ENCODE peak calls at places on chromosomes 4 and X, in eight cellular contexts. I is neural progenitor cell; S is cardiac muscle cell; M is dorsolateral prefrontal cortex; H is stomach; P is trophoblast cell; D is heart left ventricle; G is CD8-positive, alpha-beta T cell. F is an unnamed sample.

GRCh38 chr4:170089274-170089742 is 448 bp downstream of the AADAT start:
- DNase-seq in M (no peak), P (peak), G (no peak), D (no peak), S (peak), H (no peak), I (peak), F (peak)

GRCh38 chr4:2954358-2955185 is 8.6 kb downstream of the NOP14 start:
- DNase-seq in M (no peak), P (no peak), S (no peak), D (no peak), G (peak), I (peak), H (no peak), F (peak)

GRCh38 chr4:186722856-186723206 is 825 bp downstream of the FAT1 start:
- DNase-seq in S (no peak), I (no peak), D (no peak), G (no peak), M (no peak), H (no peak), P (no peak), F (no peak)

GRCh38 chrX:139766545-139766983 is 58.6 kb upstream of the MCF2 start:
- DNase-seq in H (no peak), D (no peak), M (no peak), I (no peak), P (no peak), S (no peak), G (peak), F (no peak)

GRCh38 chr4:128574706-128575105 is 234.8 kb upstream of the JADE1 start:
- DNase-seq in S (peak), G (peak), H (peak), P (peak), D (no peak), M (peak), I (peak), F (peak)

GRCh38 chrX:387729-388128 is 1.0 kb upstream of the PPP2R3B start:
- DNase-seq in G (no peak), S (no peak), P (no peak), D (no peak), I (no peak), M (no peak), H (no peak), F (no peak)

GRCh38 chr4:113106076-113106475 is 56.6 kb downstream of the ANK2 start:
- DNase-seq in H (no peak), S (peak), P (no peak), M (no peak), D (no peak), G (no peak), I (no peak), F (no peak)

GRCh38 chr4:47798165-47798564 is 39.7 kb downstream of the CORIN start:
- DNase-seq in H (no peak), P (no peak), G (no peak), D (no peak), S (no peak), M (no peak), I (no peak), F (no peak)

GRCh38 chr4:86592553-86593249 is 1.4 kb upstream of the PTPN13 start:
- DNase-seq in P (peak), S (no peak), M (no peak), H (no peak), I (peak), D (no peak), G (no peak), F (no peak)

GRCh38 chrX:50988649-50989048 is 78.1 kb downstream of the BMP15 start:
- DNase-seq in M (peak), H (no peak), P (peak), I (peak), D (no peak), G (no peak), S (peak), F (peak)

GRCh38 chr4:11079171-11079570 is 349.5 kb downstream of the HS3ST1 start:
- DNase-seq in D (no peak), P (no peak), I (no peak), G (no peak), M (no peak), H (no peak), S (no peak), F (no peak)

GRCh38 chrX:49993661-49994060 is 71.3 kb downstream of the CLCN5 start:
- DNase-seq in D (no peak), S (no peak), M (no peak), P (no peak), G (no peak), H (no peak), I (no peak), F (peak)

GRCh38 chrX:130001893-130002292 is 19.5 kb downstream of the BCORL1 start:
- DNase-seq in P (no peak), M (no peak), S (no peak), D (no peak), G (no peak), I (no peak), H (no peak), F (no peak)

GRCh38 chr4:15420642-15421041 is 7.2 kb upstream of the C1QTNF7 start:
- DNase-seq in D (no peak), G (no peak), M (no peak), S (no peak), I (no peak), P (peak), H (no peak), F (peak)

GRCh38 chr4:114109776-114110175 is 130.3 kb upstream of the ARSJ start:
- DNase-seq in S (no peak), M (no peak), H (no peak), D (no peak), G (no peak), P (no peak), I (no peak), F (no peak)

GRCh38 chr4:79016878-79017277 is 77.6 kb upstream of the PAQR3 start:
- DNase-seq in P (no peak), S (no peak), H (no peak), I (no peak), G (no peak), D (no peak), M (peak), F (no peak)

GRCh38 chr4:179855471-179855870 is 2387.7 kb upstream of the TENM3 start:
- DNase-seq in H (no peak), G (no peak), S (no peak), P (no peak), M (no peak), D (no peak), I (no peak), F (no peak)

GRCh38 chr4:23463071-23463470 is 426.8 kb downstream of the PPARGC1A start:
- DNase-seq in P (no peak), H (no peak), G (no peak), D (no peak), S (no peak), I (no peak), M (no peak), F (no peak)

GRCh38 chr4:52996261-52997131 is 134.4 kb downstream of the RASL11B start:
- DNase-seq in D (no peak), H (no peak), M (no peak), G (no peak), I (no peak), P (no peak), S (peak), F (no peak)

GRCh38 chr4:78722880-78723279 is 53.3 kb upstream of the BMP2K start:
- DNase-seq in M (no peak), S (no peak), H (no peak), G (no peak), P (no peak), D (no peak), I (no peak), F (no peak)

GRCh38 chrX:63349307-63349706 is 1.8 kb downstream of the SPIN4 start:
- DNase-seq in G (no peak), S (peak), H (no peak), D (no peak), P (no peak), M (no peak), I (no peak), F (peak)

GRCh38 chrX:15471016-15471415 is 22.1 kb downstream of the PIR start:
- DNase-seq in I (peak), G (peak), S (peak), M (peak), H (peak), D (peak), P (peak), F (peak)

GRCh38 chr4:6470502-6471302 is 1.7 kb downstream of the PPP2R2C start:
- DNase-seq in D (peak), M (peak), S (peak), H (peak), P (peak), I (peak), G (no peak), F (no peak)

GRCh38 chr4:109560687-109561452 is 824 bp downstream of the MCUB start:
- DNase-seq in H (no peak), M (no peak), I (peak), G (peak), S (peak), D (peak), P (peak), F (peak)

GRCh38 chr4:170278481-170278880 is 188.7 kb upstream of the AADAT start:
- DNase-seq in H (no peak), G (no peak), D (no peak), M (no peak), P (no peak), I (no peak), S (no peak), F (no peak)

DNA sequence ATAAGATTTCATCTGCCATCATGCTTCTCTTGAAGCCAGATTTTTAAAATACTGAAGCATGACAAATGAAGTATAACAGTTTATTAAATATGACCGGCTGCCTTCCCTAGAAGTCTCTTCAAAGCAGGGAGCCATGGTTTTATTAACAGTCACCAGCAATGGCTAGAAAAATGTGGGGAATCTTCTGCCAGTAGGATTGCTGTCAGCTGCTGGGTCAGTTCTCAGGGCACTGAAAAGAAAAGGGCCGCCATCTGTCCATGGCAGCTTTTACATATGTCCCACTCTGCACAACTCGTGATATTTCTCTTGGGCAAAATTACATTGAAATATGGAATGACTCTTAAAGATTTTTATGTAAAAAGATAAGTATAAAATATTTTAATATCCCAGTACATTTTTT is 2.8 kb downstream of the CCNG2 start:
- DNase-seq in I (no peak), S (no peak), M (peak), G (no peak), P (peak), D (no peak), H (no peak), F (peak)
- H3K4me3 ChIP-seq in I (peak), S (no peak), M (peak), G (no peak), P (no peak), D (no peak), H (no peak), F (no peak)

DNA sequence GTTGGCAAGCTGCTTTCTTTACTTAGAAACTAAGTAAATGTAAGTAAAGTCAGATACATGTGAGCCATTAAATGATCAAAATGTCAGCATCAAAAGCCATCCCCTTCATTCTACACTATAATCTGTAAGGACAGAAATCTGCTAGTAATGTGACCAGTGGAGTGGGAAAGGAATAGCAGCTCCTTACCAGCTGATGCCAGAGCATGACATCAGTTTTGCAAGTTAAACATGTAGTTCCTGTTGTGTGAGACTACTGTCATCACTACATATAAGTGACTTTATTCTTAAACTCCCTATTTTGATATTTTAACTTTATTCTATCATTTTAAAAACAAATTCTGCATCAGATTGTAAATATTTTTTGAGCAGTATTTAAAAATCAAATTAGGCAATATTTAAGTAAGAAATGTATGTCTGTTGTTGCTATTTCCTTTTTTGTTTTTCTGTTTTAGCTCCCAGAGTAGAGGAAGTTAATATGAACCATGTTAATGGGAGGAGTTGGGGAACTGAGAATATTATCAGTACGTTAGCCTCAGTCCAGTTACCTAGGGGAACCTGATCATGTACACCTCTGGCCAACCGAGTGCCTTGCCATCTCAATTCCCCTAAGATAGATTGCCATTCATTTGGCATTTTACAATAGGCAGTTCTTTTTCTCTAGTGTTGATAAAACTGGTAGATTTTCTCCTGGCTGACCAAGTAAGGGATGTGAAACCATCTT is 34.8 kb downstream of the CCNI start:
- DNase-seq in G (no peak), S (no peak), P (peak), M (no peak), H (no peak), I (no peak), D (no peak), F (no peak)
- H3K27ac ChIP-seq in G (no peak), S (no peak), P (no peak), M (no peak), H (no peak), I (no peak), D (peak), F (no peak)

DNA sequence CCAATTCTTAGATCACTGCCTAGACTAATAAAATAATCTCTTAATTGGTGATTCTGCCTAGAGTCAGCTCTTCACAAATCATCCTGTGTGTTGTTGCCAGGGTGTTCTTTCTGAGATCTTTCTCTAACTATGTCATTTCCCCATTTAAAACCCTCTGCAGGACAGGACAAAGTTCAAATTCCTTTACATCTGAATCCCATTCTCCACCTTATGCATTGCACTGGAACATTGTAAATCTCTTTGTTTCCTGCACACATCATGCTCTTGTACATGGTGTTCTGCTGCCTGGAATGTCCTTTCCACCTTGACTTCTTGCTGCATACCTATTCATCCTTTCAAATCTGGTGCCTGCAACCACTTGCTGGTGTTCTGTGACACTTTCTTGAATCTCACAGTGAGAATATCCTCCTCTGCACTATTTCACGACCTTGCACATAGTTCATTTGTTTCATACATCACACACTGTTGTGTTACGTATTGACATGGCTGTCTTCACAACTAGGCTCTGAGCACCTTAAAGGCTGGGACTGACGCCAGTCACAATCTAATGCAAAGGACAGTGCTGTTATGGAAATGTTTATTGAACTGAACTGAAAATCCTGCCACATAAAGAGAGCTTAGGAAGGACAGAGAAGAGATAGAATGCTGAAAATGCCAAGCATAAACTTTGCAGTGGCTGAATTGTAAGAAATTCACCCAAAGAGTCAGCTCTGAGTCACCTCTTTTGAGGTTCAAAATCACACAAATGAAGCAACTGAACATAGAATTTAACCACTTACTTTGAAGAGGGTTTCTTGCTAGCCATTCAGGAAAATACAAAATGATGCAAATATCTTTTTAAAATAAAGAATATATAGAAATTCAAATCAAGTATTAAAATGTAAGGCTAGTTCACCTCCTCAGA is 26.4 kb upstream of the SMIM14 start:
- DNase-seq in I (no peak), H (no peak), G (no peak), M (no peak), S (no peak), P (no peak), D (no peak), F (no peak)
- H3K4me3 ChIP-seq in I (no peak), H (no peak), G (no peak), M (no peak), S (no peak), P (no peak), D (no peak), F (no peak)

GRCh38 chr4:40405194-40405593 is 70.1 kb downstream of the CHRNA9 start:
- DNase-seq in I (no peak), P (peak), G (no peak), S (no peak), H (no peak), D (no peak), M (no peak), F (no peak)
- H3K27ac ChIP-seq in I (no peak), P (peak), G (no peak), S (no peak), H (peak), D (no peak), M (no peak), F (no peak)

DNA sequence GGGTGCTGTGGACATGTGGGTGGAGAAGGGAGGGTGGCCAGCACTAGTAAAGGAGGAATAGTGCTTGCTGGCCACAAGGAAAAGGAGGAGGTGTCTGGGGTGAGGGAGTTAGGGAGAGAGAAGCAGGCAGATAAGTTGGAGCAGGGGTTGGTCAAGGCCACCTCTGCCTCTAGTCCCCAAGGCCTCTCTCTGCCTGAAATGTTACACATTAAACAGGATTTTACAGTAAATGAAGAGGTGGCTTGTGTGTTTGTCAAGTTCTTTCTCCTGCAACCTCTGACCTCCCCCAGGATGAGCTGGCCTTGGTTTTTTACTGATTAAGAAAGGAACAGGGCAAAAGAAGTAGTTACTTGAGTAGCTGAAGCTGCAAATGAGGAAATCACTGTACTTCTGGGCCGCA is 1.9 kb downstream of the GJB1 start:
- DNase-seq in G (no peak), S (no peak), P (no peak), I (no peak), H (no peak), D (no peak), M (no peak), F (no peak)
- H3K4me3 ChIP-seq in G (no peak), S (no peak), P (no peak), I (no peak), H (no peak), D (no peak), M (peak), F (no peak)

GRCh38 chrX:20252392-20253231 is 14.1 kb downstream of the RPS6KA3 start:
- DNase-seq in G (peak), D (peak), I (peak), M (no peak), P (peak), S (peak), H (peak), F (peak)
- H3K27ac ChIP-seq in G (no peak), D (no peak), I (no peak), M (no peak), P (no peak), S (no peak), H (no peak), F (no peak)

GRCh38 chrX:9342581-9343051 is 122.2 kb upstream of the TBL1X start:
- DNase-seq in H (peak), S (peak), I (peak), D (peak), P (peak), G (peak), M (peak), F (peak)

GRCh38 chrX:9343971-9344370 is 120.9 kb upstream of the TBL1X start:
- DNase-seq in G (no peak), S (no peak), P (no peak), M (no peak), H (no peak), I (no peak), D (no peak), F (no peak)

GRCh38 chrX:9339603-9340569 is 125.0 kb upstream of the TBL1X start:
- DNase-seq in P (no peak), M (peak), D (peak), G (peak), S (no peak), I (no peak), H (no peak), F (peak)

GRCh38 chrX:9340619-9341304 is 124.1 kb upstream of the TBL1X start:
- DNase-seq in I (peak), M (peak), P (no peak), S (no peak), H (peak), D (no peak), G (peak), F (peak)

GRCh38 chrX:9341305-9342201 is 123.3 kb upstream of the TBL1X start:
- DNase-seq in S (peak), G (peak), H (peak), I (peak), M (no peak), D (peak), P (peak), F (peak)
- H3K4me3 ChIP-seq in S (no peak), G (peak), H (peak), I (no peak), M (peak), D (peak), P (no peak), F (peak)

DNA sequence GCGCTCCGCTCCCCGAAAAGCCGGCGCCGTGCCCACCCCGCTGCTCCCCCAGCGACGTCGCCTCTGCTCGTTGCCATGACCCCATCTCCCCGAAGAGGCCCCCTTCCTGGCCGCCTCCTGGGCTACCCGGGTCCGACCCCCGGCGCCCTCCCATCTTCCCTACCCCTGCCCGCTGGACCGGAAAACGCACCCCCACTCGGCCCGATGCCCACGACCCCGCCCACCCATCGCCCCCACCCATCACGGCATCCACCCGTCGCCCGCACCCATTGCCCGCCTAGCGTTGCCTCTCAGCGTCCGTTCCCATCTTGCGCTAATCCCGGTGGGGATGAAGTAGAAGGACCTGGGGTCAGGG is 421 bp downstream of the GDI1 start:
- DNase-seq in M (no peak), S (no peak), I (no peak), P (no peak), G (no peak), H (no peak), D (no peak), F (no peak)
- H3K27ac ChIP-seq in M (peak), S (no peak), I (no peak), P (peak), G (no peak), H (peak), D (peak), F (peak)

GRCh38 chr4:125461676-125462363 is 147.1 kb downstream of the FAT4 start:
- DNase-seq in P (no peak), G (no peak), H (no peak), S (no peak), M (no peak), I (no peak), D (no peak), F (no peak)
- H3K4me3 ChIP-seq in P (no peak), G (no peak), H (no peak), S (no peak), M (no peak), I (no peak), D (no peak), F (no peak)

DNA sequence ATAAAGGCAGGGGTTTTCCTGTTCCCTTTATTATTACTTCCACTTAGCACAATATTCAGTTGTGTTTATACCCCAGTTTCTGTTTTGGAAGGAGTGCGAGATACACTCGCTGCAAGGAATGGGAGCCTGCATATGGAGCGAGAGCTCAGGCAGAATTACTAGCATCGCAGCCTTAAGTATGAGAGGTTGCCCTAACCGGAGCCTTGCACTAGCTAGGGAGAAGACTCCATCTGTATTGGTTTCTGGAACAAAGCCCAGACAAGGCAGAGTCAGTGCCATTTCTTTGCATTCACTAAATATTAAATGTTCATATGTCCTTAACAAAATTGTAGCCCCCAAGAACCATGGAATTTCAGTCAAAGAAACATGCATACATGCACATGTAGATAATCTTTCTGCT is 6.2 kb upstream of the DCTD start:
- DNase-seq in H (no peak), M (no peak), I (no peak), S (no peak), G (no peak), P (no peak), D (no peak), F (no peak)
- H3K27ac ChIP-seq in H (no peak), M (no peak), I (no peak), S (no peak), G (no peak), P (no peak), D (no peak), F (no peak)

F was measured in SJCRH30.